ENCODE peak calls at places on chromosomes 7 and 10, in four cellular contexts. B is HepG2, Z is SK-N-SH, E is K562. I is an unnamed sample.

GRCh38 chr10:74544106-74544505 is 282.3 kb upstream of the KAT6B start:
- DNase-seq in B (no peak), Z (no peak), E (no peak), I (no peak)

GRCh38 chr7:23967949-23968599 is 258.1 kb downstream of the STK31 start:
- DNase-seq in B (no peak), Z (no peak), E (no peak), I (no peak)

GRCh38 chr10:98030093-98030821 is at the start of gene CRTAC1:
- DNase-seq in B (no peak), Z (peak), E (no peak), I (no peak)

GRCh38 chr7:158829021-158829341 is 328 bp downstream of the ESYT2 start:
- DNase-seq in B (peak), Z (no peak), E (no peak), I (no peak)

GRCh38 chr10:98376485-98376884 is 38.5 kb downstream of the PYROXD2 start:
- DNase-seq in B (no peak), Z (no peak), E (no peak), I (no peak)

GRCh38 chr7:148622887-148623585 is 32.5 kb downstream of the C7orf33 start:
- DNase-seq in B (no peak), Z (peak), E (no peak), I (no peak)

GRCh38 chr7:6221340-6222319 is 50.8 kb downstream of the CYTH3 start:
- DNase-seq in B (no peak), Z (no peak), E (no peak), I (no peak)

GRCh38 chr10:38103754-38104153 is 9.6 kb downstream of the ZNF37A start:
- DNase-seq in B (no peak), Z (no peak), E (no peak), I (no peak)

GRCh38 chr10:98246911-98247820 is 20.8 kb downstream of the LOXL4 start:
- DNase-seq in B (no peak), Z (no peak), E (no peak), I (no peak)

GRCh38 chr10:64174666-64175265 is 653.6 kb downstream of the REEP3 start:
- DNase-seq in B (no peak), Z (no peak), E (no peak), I (no peak)

GRCh38 chr10:72133517-72133916 is 45.2 kb upstream of the SPOCK2 start:
- DNase-seq in B (peak), Z (no peak), E (no peak), I (no peak)

GRCh38 chr7:90271753-90272152 is 26.8 kb downstream of the CFAP69 start:
- DNase-seq in B (peak), Z (no peak), E (no peak), I (no peak)

GRCh38 chr7:16431646-16432424 is 10.5 kb upstream of the CRPPA start:
- DNase-seq in B (peak), Z (peak), E (peak), I (peak)

GRCh38 chr10:90352288-90352687 is 505.6 kb downstream of the HTR7 start:
- DNase-seq in B (no peak), Z (no peak), E (no peak), I (no peak)

GRCh38 chr7:104963991-104964385 is 50.0 kb upstream of the KMT2E start:
- DNase-seq in B (peak), Z (no peak), E (no peak), I (no peak)

GRCh38 chr10:111142082-111142481 is 65.3 kb downstream of the ADRA2A start:
- DNase-seq in B (no peak), Z (no peak), E (peak), I (peak)

DNA sequence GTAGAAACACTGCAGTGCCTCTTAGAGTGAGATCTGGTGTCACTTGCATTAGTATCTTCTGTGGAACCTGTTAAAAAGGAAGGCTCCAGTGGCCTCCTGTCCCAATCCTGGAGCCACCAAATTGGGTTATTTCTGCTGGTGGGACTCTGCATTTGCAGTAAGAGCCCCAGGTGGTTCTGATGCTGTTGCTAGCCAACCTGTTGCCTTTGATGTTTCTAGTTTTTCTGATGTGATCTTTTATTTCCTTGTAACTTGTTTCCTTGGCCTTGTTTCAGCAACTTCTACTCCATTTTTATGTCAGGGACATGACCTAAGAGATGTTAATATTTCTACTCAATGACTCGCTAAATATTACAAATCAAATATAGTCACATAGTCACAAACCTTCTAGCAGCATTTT is 12.5 kb upstream of the STN1 start:
- DNase-seq in B (no peak), Z (no peak), E (no peak), I (no peak)
- TF ChIP-seq ZBTB33 in B (no peak), Z (no peak), E (no peak), I (no peak)

GRCh38 chr7:4830176-4830575 is 31.7 kb downstream of the PAPOLB start:
- DNase-seq in B (peak), Z (peak), E (peak), I (peak)
- TF ChIP-seq MAX in B (peak), Z (no peak), E (peak), I (peak)

GRCh38 chr7:79531116-79531515 is 77.6 kb upstream of the MAGI2 start:
- DNase-seq in B (no peak), Z (no peak), E (no peak), I (no peak)
- TF ChIP-seq ZBTB33 in B (no peak), Z (no peak), E (no peak), I (no peak)

DNA sequence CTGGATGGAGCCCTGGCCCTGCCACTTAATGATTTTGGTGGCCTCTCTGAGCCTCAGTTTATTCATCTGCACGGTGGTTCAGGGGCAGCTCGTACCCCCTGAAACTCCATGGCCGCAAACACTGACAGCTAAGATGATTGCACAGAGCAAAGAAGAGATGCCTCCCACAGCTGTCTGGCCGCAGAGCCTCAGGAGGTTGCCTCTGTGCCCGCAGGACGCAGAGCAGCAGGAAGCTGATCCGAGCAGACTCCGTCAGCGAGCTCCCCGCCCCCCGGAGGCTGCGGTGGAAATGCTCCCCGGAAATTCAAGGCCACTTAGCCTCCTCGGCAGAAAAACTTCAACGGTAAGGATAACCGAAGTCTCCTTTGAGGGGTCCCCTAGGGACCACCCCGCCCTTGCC is 30.2 kb upstream of the C10orf53 start:
- DNase-seq in B (no peak), Z (no peak), E (no peak), I (no peak)
- TF ChIP-seq MAX in B (no peak), Z (no peak), E (no peak), I (no peak)

I was measured in HCT116.